ENCODE peak calls at places on chromosomes 13 and 19, in four cellular contexts. One of them, this sample, is unnamed.

GRCh38 chr19:50444059-50444458 is 11.4 kb downstream of the MYBPC2 start:
- DNase-seq in colonic mucosa: no peak
- DNase-seq in NCI-H2081: no peak
- DNase-seq in natural killer cell treated with Interleukin-12 subunit alpha and Interleukin-12 subunit beta and Interleukin-15 and Interleukin-18, amount 100 ng/mL, for 72 hours: no peak
- DNase-seq in this sample: no peak

GRCh38 chr13:77544365-77544764 is 8.9 kb downstream of the SCEL start:
- DNase-seq in colonic mucosa: peak
- DNase-seq in NCI-H2081: no peak
- DNase-seq in natural killer cell treated with Interleukin-12 subunit alpha and Interleukin-12 subunit beta and Interleukin-15 and Interleukin-18, amount 100 ng/mL, for 72 hours: no peak
- DNase-seq in this sample: no peak

GRCh38 chr13:30119476-30119875 is 187.9 kb downstream of the KATNAL1 start:
- DNase-seq in colonic mucosa: no peak
- DNase-seq in NCI-H2081: no peak
- DNase-seq in natural killer cell treated with Interleukin-12 subunit alpha and Interleukin-12 subunit beta and Interleukin-15 and Interleukin-18, amount 100 ng/mL, for 72 hours: no peak
- DNase-seq in this sample: no peak

GRCh38 chr13:60329221-60329983 is 67.6 kb upstream of the TDRD3 start:
- DNase-seq in colonic mucosa: peak
- DNase-seq in NCI-H2081: peak
- DNase-seq in natural killer cell treated with Interleukin-12 subunit alpha and Interleukin-12 subunit beta and Interleukin-15 and Interleukin-18, amount 100 ng/mL, for 72 hours: no peak
- DNase-seq in this sample: peak

GRCh38 chr19:17450264-17451075 is 2.0 kb upstream of the TMEM221 start:
- DNase-seq in colonic mucosa: no peak
- DNase-seq in NCI-H2081: no peak
- DNase-seq in natural killer cell treated with Interleukin-12 subunit alpha and Interleukin-12 subunit beta and Interleukin-15 and Interleukin-18, amount 100 ng/mL, for 72 hours: no peak
- DNase-seq in this sample: peak

GRCh38 chr19:29385191-29385795 is 140.5 kb upstream of the VSTM2B start:
- DNase-seq in colonic mucosa: no peak
- DNase-seq in NCI-H2081: no peak
- DNase-seq in natural killer cell treated with Interleukin-12 subunit alpha and Interleukin-12 subunit beta and Interleukin-15 and Interleukin-18, amount 100 ng/mL, for 72 hours: no peak
- DNase-seq in this sample: no peak

GRCh38 chr19:9885077-9885552 is 50.0 kb downstream of the PIN1 start:
- DNase-seq in colonic mucosa: no peak
- DNase-seq in NCI-H2081: no peak
- DNase-seq in natural killer cell treated with Interleukin-12 subunit alpha and Interleukin-12 subunit beta and Interleukin-15 and Interleukin-18, amount 100 ng/mL, for 72 hours: no peak
- DNase-seq in this sample: no peak

GRCh38 chr19:16589917-16590316 is 17.7 kb upstream of the SLC35E1 start:
- DNase-seq in colonic mucosa: no peak
- DNase-seq in NCI-H2081: no peak
- DNase-seq in natural killer cell treated with Interleukin-12 subunit alpha and Interleukin-12 subunit beta and Interleukin-15 and Interleukin-18, amount 100 ng/mL, for 72 hours: no peak
- DNase-seq in this sample: no peak

GRCh38 chr19:29233591-29233990 is 20.6 kb upstream of the UQCRFS1 start:
- DNase-seq in colonic mucosa: no peak
- DNase-seq in NCI-H2081: no peak
- DNase-seq in natural killer cell treated with Interleukin-12 subunit alpha and Interleukin-12 subunit beta and Interleukin-15 and Interleukin-18, amount 100 ng/mL, for 72 hours: no peak
- DNase-seq in this sample: no peak

GRCh38 chr13:94419304-94419943 is 60.1 kb downstream of the DCT start:
- DNase-seq in colonic mucosa: no peak
- DNase-seq in NCI-H2081: no peak
- DNase-seq in natural killer cell treated with Interleukin-12 subunit alpha and Interleukin-12 subunit beta and Interleukin-15 and Interleukin-18, amount 100 ng/mL, for 72 hours: peak
- DNase-seq in this sample: no peak

GRCh38 chr19:57903298-57904174 is 12.9 kb downstream of the ZNF417 start:
- DNase-seq in colonic mucosa: no peak
- DNase-seq in NCI-H2081: peak
- DNase-seq in natural killer cell treated with Interleukin-12 subunit alpha and Interleukin-12 subunit beta and Interleukin-15 and Interleukin-18, amount 100 ng/mL, for 72 hours: no peak
- DNase-seq in this sample: no peak

GRCh38 chr13:96811049-96811448 is 183.2 kb downstream of the OXGR1 start:
- DNase-seq in colonic mucosa: no peak
- DNase-seq in NCI-H2081: no peak
- DNase-seq in natural killer cell treated with Interleukin-12 subunit alpha and Interleukin-12 subunit beta and Interleukin-15 and Interleukin-18, amount 100 ng/mL, for 72 hours: no peak
- DNase-seq in this sample: no peak

GRCh38 chr19:17632577-17632976 is 55.6 kb downstream of the UNC13A start:
- DNase-seq in colonic mucosa: no peak
- DNase-seq in NCI-H2081: no peak
- DNase-seq in natural killer cell treated with Interleukin-12 subunit alpha and Interleukin-12 subunit beta and Interleukin-15 and Interleukin-18, amount 100 ng/mL, for 72 hours: no peak
- DNase-seq in this sample: no peak

GRCh38 chr19:57269515-57270250 is 10.6 kb upstream of the ZNF460 start:
- DNase-seq in colonic mucosa: no peak
- DNase-seq in NCI-H2081: no peak
- DNase-seq in natural killer cell treated with Interleukin-12 subunit alpha and Interleukin-12 subunit beta and Interleukin-15 and Interleukin-18, amount 100 ng/mL, for 72 hours: no peak
- DNase-seq in this sample: no peak

GRCh38 chr13:20160346-20161274 is at the start of gene GJA3:
- DNase-seq in colonic mucosa: no peak
- DNase-seq in NCI-H2081: no peak
- DNase-seq in natural killer cell treated with Interleukin-12 subunit alpha and Interleukin-12 subunit beta and Interleukin-15 and Interleukin-18, amount 100 ng/mL, for 72 hours: no peak
- DNase-seq in this sample: peak

GRCh38 chr13:98295371-98295770 is 118.3 kb upstream of the RNF113B start:
- DNase-seq in colonic mucosa: no peak
- DNase-seq in NCI-H2081: no peak
- DNase-seq in natural killer cell treated with Interleukin-12 subunit alpha and Interleukin-12 subunit beta and Interleukin-15 and Interleukin-18, amount 100 ng/mL, for 72 hours: no peak
- DNase-seq in this sample: no peak

GRCh38 chr19:55212447-55212846 is 3.1 kb upstream of the PTPRH start:
- DNase-seq in colonic mucosa: peak
- DNase-seq in NCI-H2081: no peak
- DNase-seq in natural killer cell treated with Interleukin-12 subunit alpha and Interleukin-12 subunit beta and Interleukin-15 and Interleukin-18, amount 100 ng/mL, for 72 hours: peak
- DNase-seq in this sample: peak

GRCh38 chr13:85093808-85094207 is 705.4 kb downstream of the SLITRK6 start:
- DNase-seq in colonic mucosa: no peak
- DNase-seq in NCI-H2081: no peak
- DNase-seq in natural killer cell treated with Interleukin-12 subunit alpha and Interleukin-12 subunit beta and Interleukin-15 and Interleukin-18, amount 100 ng/mL, for 72 hours: no peak
- DNase-seq in this sample: no peak

GRCh38 chr13:93736111-93736510 is 509.5 kb downstream of the GPC6 start:
- DNase-seq in colonic mucosa: no peak
- DNase-seq in NCI-H2081: no peak
- DNase-seq in natural killer cell treated with Interleukin-12 subunit alpha and Interleukin-12 subunit beta and Interleukin-15 and Interleukin-18, amount 100 ng/mL, for 72 hours: no peak
- DNase-seq in this sample: no peak

GRCh38 chr13:50219743-50220142 is 204.5 kb downstream of the KCNRG start:
- DNase-seq in colonic mucosa: no peak
- DNase-seq in NCI-H2081: no peak
- DNase-seq in natural killer cell treated with Interleukin-12 subunit alpha and Interleukin-12 subunit beta and Interleukin-15 and Interleukin-18, amount 100 ng/mL, for 72 hours: no peak
- DNase-seq in this sample: no peak

GRCh38 chr13:44157614-44158013 is 216.0 kb upstream of the SERP2 start:
- DNase-seq in colonic mucosa: no peak
- DNase-seq in NCI-H2081: no peak
- DNase-seq in natural killer cell treated with Interleukin-12 subunit alpha and Interleukin-12 subunit beta and Interleukin-15 and Interleukin-18, amount 100 ng/mL, for 72 hours: no peak
- DNase-seq in this sample: no peak

GRCh38 chr13:31046711-31047279 is 114.3 kb downstream of the TEX26 start:
- DNase-seq in colonic mucosa: peak
- DNase-seq in NCI-H2081: peak
- DNase-seq in natural killer cell treated with Interleukin-12 subunit alpha and Interleukin-12 subunit beta and Interleukin-15 and Interleukin-18, amount 100 ng/mL, for 72 hours: no peak
- DNase-seq in this sample: no peak

GRCh38 chr19:10516671-10517286 is 468 bp downstream of the S1PR5 start:
- DNase-seq in colonic mucosa: no peak
- DNase-seq in NCI-H2081: no peak
- DNase-seq in natural killer cell treated with Interleukin-12 subunit alpha and Interleukin-12 subunit beta and Interleukin-15 and Interleukin-18, amount 100 ng/mL, for 72 hours: peak
- DNase-seq in this sample: no peak

GRCh38 chr19:17881701-17882100 is 10.0 kb downstream of the SLC5A5 start:
- DNase-seq in colonic mucosa: no peak
- DNase-seq in NCI-H2081: no peak
- DNase-seq in natural killer cell treated with Interleukin-12 subunit alpha and Interleukin-12 subunit beta and Interleukin-15 and Interleukin-18, amount 100 ng/mL, for 72 hours: no peak
- DNase-seq in this sample: no peak

GRCh38 chr19:42850981-42851717 is 28.4 kb downstream of the PSG1 start:
- DNase-seq in colonic mucosa: no peak
- DNase-seq in NCI-H2081: no peak
- DNase-seq in natural killer cell treated with Interleukin-12 subunit alpha and Interleukin-12 subunit beta and Interleukin-15 and Interleukin-18, amount 100 ng/mL, for 72 hours: no peak
- DNase-seq in this sample: peak

GRCh38 chr13:26872444-26873173 is 112.0 kb upstream of the GPR12 start:
- DNase-seq in colonic mucosa: peak
- DNase-seq in NCI-H2081: peak
- DNase-seq in natural killer cell treated with Interleukin-12 subunit alpha and Interleukin-12 subunit beta and Interleukin-15 and Interleukin-18, amount 100 ng/mL, for 72 hours: peak
- DNase-seq in this sample: peak

GRCh38 chr13:19050901-19051300 is 130.7 kb downstream of the TUBA3C start:
- DNase-seq in colonic mucosa: no peak
- DNase-seq in NCI-H2081: no peak
- DNase-seq in natural killer cell treated with Interleukin-12 subunit alpha and Interleukin-12 subunit beta and Interleukin-15 and Interleukin-18, amount 100 ng/mL, for 72 hours: no peak
- DNase-seq in this sample: no peak

GRCh38 chr19:1551068-1552040 is 16.8 kb downstream of the MEX3D start:
- DNase-seq in colonic mucosa: no peak
- DNase-seq in NCI-H2081: no peak
- DNase-seq in natural killer cell treated with Interleukin-12 subunit alpha and Interleukin-12 subunit beta and Interleukin-15 and Interleukin-18, amount 100 ng/mL, for 72 hours: no peak
- DNase-seq in this sample: no peak

GRCh38 chr19:1223018-1223855 is 14.6 kb downstream of the CBARP start:
- DNase-seq in colonic mucosa: no peak
- DNase-seq in NCI-H2081: no peak
- DNase-seq in natural killer cell treated with Interleukin-12 subunit alpha and Interleukin-12 subunit beta and Interleukin-15 and Interleukin-18, amount 100 ng/mL, for 72 hours: no peak
- DNase-seq in this sample: peak

GRCh38 chr19:14127176-14127575 is 9.2 kb downstream of the ASF1B start:
- DNase-seq in colonic mucosa: no peak
- DNase-seq in NCI-H2081: no peak
- DNase-seq in natural killer cell treated with Interleukin-12 subunit alpha and Interleukin-12 subunit beta and Interleukin-15 and Interleukin-18, amount 100 ng/mL, for 72 hours: no peak
- DNase-seq in this sample: no peak

GRCh38 chr13:39773833-39774232 is 118.4 kb downstream of the COG6 start:
- DNase-seq in colonic mucosa: no peak
- DNase-seq in NCI-H2081: no peak
- DNase-seq in natural killer cell treated with Interleukin-12 subunit alpha and Interleukin-12 subunit beta and Interleukin-15 and Interleukin-18, amount 100 ng/mL, for 72 hours: no peak
- DNase-seq in this sample: no peak

GRCh38 chr13:95327190-95327589 is 25.9 kb upstream of the ABCC4 start:
- DNase-seq in colonic mucosa: no peak
- DNase-seq in NCI-H2081: no peak
- DNase-seq in natural killer cell treated with Interleukin-12 subunit alpha and Interleukin-12 subunit beta and Interleukin-15 and Interleukin-18, amount 100 ng/mL, for 72 hours: no peak
- DNase-seq in this sample: no peak

GRCh38 chr13:109307027-109307426 is 479.4 kb downstream of the IRS2 start:
- DNase-seq in colonic mucosa: no peak
- DNase-seq in NCI-H2081: no peak
- DNase-seq in natural killer cell treated with Interleukin-12 subunit alpha and Interleukin-12 subunit beta and Interleukin-15 and Interleukin-18, amount 100 ng/mL, for 72 hours: no peak
- DNase-seq in this sample: no peak

GRCh38 chr19:3687774-3688706 is 12.2 kb downstream of the PIP5K1C start:
- DNase-seq in colonic mucosa: peak
- DNase-seq in NCI-H2081: no peak
- DNase-seq in natural killer cell treated with Interleukin-12 subunit alpha and Interleukin-12 subunit beta and Interleukin-15 and Interleukin-18, amount 100 ng/mL, for 72 hours: no peak
- DNase-seq in this sample: no peak

GRCh38 chr19:35177377-35178274 is 23.1 kb downstream of the FXYD5 start:
- DNase-seq in colonic mucosa: no peak
- DNase-seq in NCI-H2081: no peak
- DNase-seq in natural killer cell treated with Interleukin-12 subunit alpha and Interleukin-12 subunit beta and Interleukin-15 and Interleukin-18, amount 100 ng/mL, for 72 hours: no peak
- DNase-seq in this sample: no peak

GRCh38 chr19:37926255-37926654 is 19.2 kb downstream of the SIPA1L3 start:
- DNase-seq in colonic mucosa: no peak
- DNase-seq in NCI-H2081: no peak
- DNase-seq in natural killer cell treated with Interleukin-12 subunit alpha and Interleukin-12 subunit beta and Interleukin-15 and Interleukin-18, amount 100 ng/mL, for 72 hours: no peak
- DNase-seq in this sample: no peak

GRCh38 chr19:34867631-34868030 is 59.1 kb upstream of the ZNF30 start:
- DNase-seq in colonic mucosa: no peak
- DNase-seq in NCI-H2081: no peak
- DNase-seq in natural killer cell treated with Interleukin-12 subunit alpha and Interleukin-12 subunit beta and Interleukin-15 and Interleukin-18, amount 100 ng/mL, for 72 hours: no peak
- DNase-seq in this sample: no peak

GRCh38 chr19:4596033-4596904 is 36.8 kb upstream of the SEMA6B start:
- DNase-seq in colonic mucosa: no peak
- DNase-seq in NCI-H2081: no peak
- DNase-seq in natural killer cell treated with Interleukin-12 subunit alpha and Interleukin-12 subunit beta and Interleukin-15 and Interleukin-18, amount 100 ng/mL, for 72 hours: no peak
- DNase-seq in this sample: no peak

This sample was measured in Calu3.